ENCODE peak calls at places on chromosomes 2 and 18, in ten cellular contexts. C, P, X, B, M, W, Y, D, F and L are unnamed samples.

GRCh38 chr2:1769703-1770422 is 25.5 kb upstream of the PXDN start:
- DNase-seq in C (no peak), X (peak), P (peak), F (peak), B (peak), D (no peak), M (peak), W (peak), Y (peak), L (peak)

GRCh38 chr2:212957184-212957583 is 194.2 kb downstream of the IKZF2 start:
- DNase-seq in F (no peak), W (no peak), P (no peak), Y (no peak), D (no peak), M (no peak), X (no peak), C (no peak), B (no peak), L (no peak)

GRCh38 chr2:238173692-238174091 is 14.9 kb downstream of the ERFE start:
- DNase-seq in P (no peak), X (no peak), W (no peak), D (no peak), M (no peak), Y (no peak), F (no peak), B (no peak), C (no peak), L (no peak)

GRCh38 chr18:26544459-26544858 is 3.9 kb downstream of the KCTD1 start:
- DNase-seq in D (no peak), C (no peak), X (no peak), B (no peak), F (no peak), M (no peak), Y (no peak), W (no peak), P (no peak), L (no peak)

GRCh38 chr18:40259073-40259472 is 1696.0 kb upstream of the PIK3C3 start:
- DNase-seq in M (no peak), D (no peak), W (no peak), P (no peak), X (no peak), Y (no peak), F (no peak), B (no peak), C (no peak), L (no peak)

GRCh38 chr2:234978466-234979203 is 26.8 kb downstream of the SH3BP4 start:
- DNase-seq in P (peak), B (no peak), Y (peak), C (no peak), M (no peak), D (no peak), W (no peak), F (no peak), X (no peak), L (no peak)

GRCh38 chr18:2883137-2883671 is 36.4 kb downstream of the EMILIN2 start:
- DNase-seq in Y (no peak), D (no peak), F (no peak), P (peak), W (no peak), C (peak), X (no peak), M (peak), B (no peak), L (no peak)

GRCh38 chr2:128475427-128476211 is 157.0 kb upstream of the HS6ST1 start:
- DNase-seq in M (no peak), C (no peak), W (no peak), P (no peak), X (no peak), D (no peak), Y (no peak), F (no peak), B (no peak), L (peak)

GRCh38 chr2:56185582-56186046 is 1.8 kb downstream of the CCDC85A start:
- DNase-seq in X (no peak), D (no peak), Y (no peak), C (peak), W (peak), M (no peak), B (no peak), P (peak), F (peak), L (peak)

GRCh38 chr2:23541453-23542334 is 156.7 kb downstream of the KLHL29 start:
- DNase-seq in D (no peak), M (no peak), B (no peak), X (no peak), W (no peak), F (no peak), C (no peak), Y (no peak), P (no peak), L (no peak)

GRCh38 chr2:72141032-72141645 is 6.5 kb downstream of the CYP26B1 start:
- DNase-seq in C (peak), B (peak), W (no peak), Y (no peak), M (no peak), D (no peak), F (no peak), X (no peak), P (no peak), L (no peak)

GRCh38 chr2:179049546-179050311 is at the start of gene CCDC141:
- DNase-seq in P (peak), F (no peak), C (no peak), Y (no peak), D (no peak), X (peak), M (no peak), B (no peak), W (no peak), L (no peak)

GRCh38 chr2:154452906-154453493 is 245.5 kb upstream of the KCNJ3 start:
- DNase-seq in W (no peak), F (no peak), B (no peak), D (no peak), C (no peak), M (peak), X (no peak), P (peak), Y (no peak), L (no peak)

GRCh38 chr2:67561411-67561965 is 164.4 kb downstream of the ETAA1 start:
- DNase-seq in M (no peak), B (peak), D (no peak), F (no peak), C (peak), Y (no peak), X (no peak), P (peak), W (no peak), L (no peak)

GRCh38 chr2:106841886-106842645 is 43.9 kb downstream of the ST6GAL2 start:
- DNase-seq in C (no peak), Y (no peak), P (no peak), B (no peak), F (no peak), X (no peak), D (no peak), W (no peak), M (no peak), L (no peak)

GRCh38 chr2:241645056-241645914 is 7.8 kb downstream of the ATG4B start:
- DNase-seq in Y (no peak), M (no peak), B (no peak), X (no peak), P (no peak), D (no peak), W (no peak), C (no peak), F (no peak), L (no peak)

GRCh38 chr18:35522130-35522959 is 24.6 kb upstream of the INO80C start:
- DNase-seq in M (no peak), Y (no peak), W (no peak), P (no peak), X (no peak), F (no peak), B (no peak), C (no peak), D (no peak), L (no peak)

GRCh38 chr2:147525724-147526489 is 318.9 kb upstream of the ACVR2A start:
- DNase-seq in X (no peak), P (peak), W (no peak), F (no peak), M (no peak), C (no peak), Y (no peak), D (no peak), B (no peak), L (no peak)

GRCh38 chr2:160432633-160433032 is 61.0 kb downstream of the RBMS1 start:
- DNase-seq in B (no peak), X (no peak), Y (peak), P (peak), M (no peak), D (no peak), F (no peak), W (no peak), C (no peak), L (peak)

GRCh38 chr2:170475878-170476277 is 239.3 kb upstream of the SP5 start:
- DNase-seq in Y (peak), C (no peak), W (peak), D (no peak), X (no peak), M (no peak), P (no peak), B (no peak), F (no peak), L (no peak)

GRCh38 chr18:13530879-13531387 is 195.4 kb downstream of the FAM210A start:
- DNase-seq in Y (no peak), B (peak), F (peak), D (peak), X (no peak), W (peak), C (no peak), M (peak), P (peak), L (peak)

GRCh38 chr2:177239934-177240600 is 24.5 kb downstream of the NFE2L2 start:
- DNase-seq in B (no peak), W (no peak), C (no peak), Y (peak), M (peak), D (no peak), X (peak), P (peak), F (no peak), L (no peak)

GRCh38 chr2:179096090-179096489 is 46.2 kb upstream of the CCDC141 start:
- DNase-seq in P (no peak), C (no peak), D (no peak), B (no peak), X (no peak), Y (peak), W (no peak), M (no peak), F (no peak), L (no peak)